ENCODE peak calls at places on chromosome 5, in seven cellular contexts. One of them, this sample, is unnamed.

GRCh38 chr5:95901676-95902646 is 59.7 kb downstream of the ELL2 start:
- DNase-seq in lower lobe of right lung: no peak
- DNase-seq in IMR-90: peak
- DNase-seq in aorta: no peak
- DNase-seq in H9: no peak
- DNase-seq in upper lobe of right lung: no peak
- DNase-seq in CD4-positive, alpha-beta T cell: no peak
- DNase-seq in this sample: no peak

GRCh38 chr5:77725646-77726045 is 50.5 kb downstream of the TBCA start:
- DNase-seq in CD4-positive, alpha-beta T cell: no peak
- DNase-seq in upper lobe of right lung: no peak
- DNase-seq in H9: no peak
- DNase-seq in lower lobe of right lung: no peak
- DNase-seq in aorta: no peak
- DNase-seq in IMR-90: peak
- DNase-seq in this sample: no peak

GRCh38 chr5:80246995-80247729 is 8.7 kb downstream of the SERINC5 start:
- DNase-seq in lower lobe of right lung: peak
- DNase-seq in H9: peak
- DNase-seq in upper lobe of right lung: no peak
- DNase-seq in aorta: peak
- DNase-seq in CD4-positive, alpha-beta T cell: peak
- DNase-seq in IMR-90: peak
- DNase-seq in this sample: no peak

GRCh38 chr5:173720341-173721258 is 104.2 kb upstream of the BOD1 start:
- DNase-seq in upper lobe of right lung: no peak
- DNase-seq in IMR-90: no peak
- DNase-seq in lower lobe of right lung: no peak
- DNase-seq in H9: no peak
- DNase-seq in aorta: peak
- DNase-seq in CD4-positive, alpha-beta T cell: no peak
- DNase-seq in this sample: no peak

GRCh38 chr5:31346896-31347557 is 153.5 kb downstream of the CDH6 start:
- DNase-seq in IMR-90: peak
- DNase-seq in CD4-positive, alpha-beta T cell: no peak
- DNase-seq in upper lobe of right lung: no peak
- DNase-seq in H9: no peak
- DNase-seq in lower lobe of right lung: no peak
- DNase-seq in aorta: no peak
- DNase-seq in this sample: no peak

GRCh38 chr5:55176176-55176818 is 3.3 kb upstream of the CDC20B start:
- DNase-seq in upper lobe of right lung: no peak
- DNase-seq in lower lobe of right lung: peak
- DNase-seq in aorta: peak
- DNase-seq in H9: peak
- DNase-seq in CD4-positive, alpha-beta T cell: peak
- DNase-seq in IMR-90: no peak
- DNase-seq in this sample: no peak

GRCh38 chr5:102798103-102798502 is 43.0 kb downstream of the PAM start:
- DNase-seq in IMR-90: no peak
- DNase-seq in aorta: no peak
- DNase-seq in lower lobe of right lung: no peak
- DNase-seq in H9: no peak
- DNase-seq in upper lobe of right lung: no peak
- DNase-seq in CD4-positive, alpha-beta T cell: no peak
- DNase-seq in this sample: no peak

GRCh38 chr5:58394326-58394725 is 65.6 kb downstream of the PLK2 start:
- DNase-seq in lower lobe of right lung: no peak
- DNase-seq in upper lobe of right lung: no peak
- DNase-seq in CD4-positive, alpha-beta T cell: no peak
- DNase-seq in aorta: no peak
- DNase-seq in IMR-90: no peak
- DNase-seq in H9: no peak
- DNase-seq in this sample: no peak

GRCh38 chr5:36790847-36791246 is 85.7 kb upstream of the NIPBL start:
- DNase-seq in lower lobe of right lung: no peak
- DNase-seq in IMR-90: peak
- DNase-seq in upper lobe of right lung: no peak
- DNase-seq in H9: no peak
- DNase-seq in CD4-positive, alpha-beta T cell: no peak
- DNase-seq in aorta: no peak
- DNase-seq in this sample: no peak

GRCh38 chr5:168244838-168245555 is 46.4 kb upstream of the WWC1 start:
- DNase-seq in IMR-90: no peak
- DNase-seq in CD4-positive, alpha-beta T cell: no peak
- DNase-seq in aorta: no peak
- DNase-seq in upper lobe of right lung: no peak
- DNase-seq in lower lobe of right lung: no peak
- DNase-seq in H9: no peak
- DNase-seq in this sample: no peak

GRCh38 chr5:91031396-91031741 is 351.7 kb downstream of the ARRDC3 start:
- DNase-seq in lower lobe of right lung: no peak
- DNase-seq in upper lobe of right lung: no peak
- DNase-seq in aorta: no peak
- DNase-seq in IMR-90: no peak
- DNase-seq in H9: no peak
- DNase-seq in CD4-positive, alpha-beta T cell: no peak
- DNase-seq in this sample: no peak

GRCh38 chr5:172283862-172284274 is 304 bp upstream of the UBTD2 start:
- DNase-seq in CD4-positive, alpha-beta T cell: peak
- DNase-seq in lower lobe of right lung: peak
- DNase-seq in aorta: peak
- DNase-seq in upper lobe of right lung: peak
- DNase-seq in H9: peak
- DNase-seq in IMR-90: peak
- DNase-seq in this sample: peak

GRCh38 chr5:21823588-21823987 is 1029.6 kb downstream of the CDH12 start:
- DNase-seq in CD4-positive, alpha-beta T cell: no peak
- DNase-seq in H9: no peak
- DNase-seq in upper lobe of right lung: no peak
- DNase-seq in IMR-90: peak
- DNase-seq in lower lobe of right lung: no peak
- DNase-seq in aorta: no peak
- DNase-seq in this sample: no peak

GRCh38 chr5:169161022-169161680 is 139.8 kb downstream of the SLIT3 start:
- DNase-seq in CD4-positive, alpha-beta T cell: no peak
- DNase-seq in IMR-90: peak
- DNase-seq in lower lobe of right lung: no peak
- DNase-seq in upper lobe of right lung: no peak
- DNase-seq in H9: peak
- DNase-seq in aorta: peak
- DNase-seq in this sample: no peak

GRCh38 chr5:172380992-172381643 is 73.2 kb downstream of the SH3PXD2B start:
- DNase-seq in lower lobe of right lung: peak
- DNase-seq in CD4-positive, alpha-beta T cell: no peak
- DNase-seq in aorta: peak
- DNase-seq in upper lobe of right lung: peak
- DNase-seq in IMR-90: peak
- DNase-seq in H9: no peak
- DNase-seq in this sample: peak

GRCh38 chr5:61450880-61451279 is 118.8 kb downstream of the ZSWIM6 start:
- DNase-seq in lower lobe of right lung: no peak
- DNase-seq in upper lobe of right lung: no peak
- DNase-seq in aorta: no peak
- DNase-seq in CD4-positive, alpha-beta T cell: no peak
- DNase-seq in H9: no peak
- DNase-seq in IMR-90: peak
- DNase-seq in this sample: no peak

GRCh38 chr5:140020601-140021177 is 22.4 kb downstream of the NRG2 start:
- DNase-seq in upper lobe of right lung: no peak
- DNase-seq in IMR-90: no peak
- DNase-seq in H9: no peak
- DNase-seq in lower lobe of right lung: no peak
- DNase-seq in CD4-positive, alpha-beta T cell: no peak
- DNase-seq in aorta: no peak
- DNase-seq in this sample: no peak
- H3K27ac ChIP-seq in upper lobe of right lung: no peak
- H3K27ac ChIP-seq in IMR-90: no peak
- H3K27ac ChIP-seq in H9: no peak
- H3K27ac ChIP-seq in lower lobe of right lung: no peak
- H3K27ac ChIP-seq in CD4-positive, alpha-beta T cell: no peak
- H3K27ac ChIP-seq in aorta: no peak
- H3K27ac ChIP-seq in this sample: no peak

DNA sequence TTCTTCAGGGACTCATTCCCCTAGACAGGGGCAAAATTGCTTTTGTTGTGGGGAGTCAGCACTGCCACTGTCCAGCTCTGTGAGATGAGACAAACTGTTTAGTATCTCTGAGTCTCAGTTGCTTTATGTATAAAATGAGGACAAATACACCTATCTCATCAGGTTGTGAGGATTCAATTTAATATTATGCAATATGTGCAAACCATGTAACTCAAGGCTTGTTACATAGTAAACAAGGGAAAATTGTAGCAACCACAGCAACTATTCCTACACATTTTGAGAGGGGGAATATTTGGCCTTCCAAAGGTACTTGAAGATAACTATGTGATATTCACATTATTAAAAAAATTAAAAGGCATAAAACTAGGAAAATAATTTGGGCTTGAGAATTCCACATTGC is 411.9 kb upstream of the SLC30A5 start:
- DNase-seq in lower lobe of right lung: no peak
- DNase-seq in IMR-90: no peak
- DNase-seq in H9: no peak
- DNase-seq in upper lobe of right lung: no peak
- DNase-seq in aorta: no peak
- DNase-seq in CD4-positive, alpha-beta T cell: no peak
- DNase-seq in this sample: no peak
- H3K27ac ChIP-seq in lower lobe of right lung: no peak
- H3K27ac ChIP-seq in IMR-90: no peak
- H3K27ac ChIP-seq in H9: no peak
- H3K27ac ChIP-seq in upper lobe of right lung: no peak
- H3K27ac ChIP-seq in aorta: no peak
- H3K27ac ChIP-seq in CD4-positive, alpha-beta T cell: no peak
- H3K27ac ChIP-seq in this sample: no peak

DNA sequence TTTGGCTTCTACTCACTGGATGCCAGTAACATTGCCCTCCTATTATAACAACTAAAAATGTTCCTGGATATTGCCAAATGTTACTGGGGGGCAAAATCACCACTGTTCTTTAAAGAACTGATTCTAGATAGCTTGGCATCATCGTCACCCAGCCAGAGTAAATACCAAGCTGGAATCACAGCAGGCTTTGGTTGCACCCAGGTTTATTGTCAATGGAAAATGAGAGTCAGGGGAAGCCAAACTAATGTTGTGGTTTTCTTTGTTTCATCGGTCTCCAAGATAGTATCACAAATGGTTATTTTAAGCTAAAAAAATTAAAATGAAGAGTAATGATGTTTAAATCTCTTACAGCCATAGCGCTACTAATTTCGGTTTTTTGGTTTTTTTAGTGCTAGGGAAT is 558.2 kb downstream of the EBF1 start:
- DNase-seq in IMR-90: no peak
- DNase-seq in upper lobe of right lung: no peak
- DNase-seq in lower lobe of right lung: no peak
- DNase-seq in aorta: no peak
- DNase-seq in H9: no peak
- DNase-seq in CD4-positive, alpha-beta T cell: no peak
- DNase-seq in this sample: no peak
- H3K27ac ChIP-seq in IMR-90: no peak
- H3K27ac ChIP-seq in upper lobe of right lung: no peak
- H3K27ac ChIP-seq in lower lobe of right lung: no peak
- H3K27ac ChIP-seq in aorta: no peak
- H3K27ac ChIP-seq in H9: no peak
- H3K27ac ChIP-seq in CD4-positive, alpha-beta T cell: no peak
- H3K27ac ChIP-seq in this sample: no peak

GRCh38 chr5:170292509-170292908 is 5.1 kb downstream of the LCP2 start:
- DNase-seq in H9: no peak
- DNase-seq in IMR-90: no peak
- DNase-seq in upper lobe of right lung: no peak
- DNase-seq in CD4-positive, alpha-beta T cell: no peak
- DNase-seq in aorta: no peak
- DNase-seq in lower lobe of right lung: no peak
- DNase-seq in this sample: no peak

GRCh38 chr5:170293273-170293672 is 4.3 kb downstream of the LCP2 start:
- DNase-seq in CD4-positive, alpha-beta T cell: peak
- DNase-seq in upper lobe of right lung: peak
- DNase-seq in aorta: no peak
- DNase-seq in lower lobe of right lung: peak
- DNase-seq in H9: peak
- DNase-seq in IMR-90: no peak
- DNase-seq in this sample: no peak

GRCh38 chr5:170287532-170287931 is 10.0 kb downstream of the LCP2 start:
- DNase-seq in upper lobe of right lung: no peak
- DNase-seq in H9: no peak
- DNase-seq in CD4-positive, alpha-beta T cell: no peak
- DNase-seq in IMR-90: no peak
- DNase-seq in lower lobe of right lung: no peak
- DNase-seq in aorta: no peak
- DNase-seq in this sample: no peak

GRCh38 chr5:170289749-170290148 is 7.8 kb downstream of the LCP2 start:
- DNase-seq in H9: no peak
- DNase-seq in CD4-positive, alpha-beta T cell: no peak
- DNase-seq in upper lobe of right lung: no peak
- DNase-seq in IMR-90: no peak
- DNase-seq in lower lobe of right lung: no peak
- DNase-seq in aorta: no peak
- DNase-seq in this sample: no peak

GRCh38 chr5:170291324-170291847 is 6.2 kb downstream of the LCP2 start:
- DNase-seq in aorta: no peak
- DNase-seq in H9: no peak
- DNase-seq in IMR-90: no peak
- DNase-seq in CD4-positive, alpha-beta T cell: peak
- DNase-seq in upper lobe of right lung: no peak
- DNase-seq in lower lobe of right lung: no peak
- DNase-seq in this sample: no peak
- H3K27ac ChIP-seq in aorta: no peak
- H3K27ac ChIP-seq in H9: no peak
- H3K27ac ChIP-seq in IMR-90: no peak
- H3K27ac ChIP-seq in CD4-positive, alpha-beta T cell: peak
- H3K27ac ChIP-seq in upper lobe of right lung: no peak
- H3K27ac ChIP-seq in lower lobe of right lung: peak
- H3K27ac ChIP-seq in this sample: no peak

GRCh38 chr5:132427285-132428146 is 58.0 kb downstream of the SLC22A5 start:
- DNase-seq in H9: no peak
- DNase-seq in IMR-90: no peak
- DNase-seq in upper lobe of right lung: peak
- DNase-seq in lower lobe of right lung: peak
- DNase-seq in CD4-positive, alpha-beta T cell: peak
- DNase-seq in aorta: no peak
- DNase-seq in this sample: no peak
- H3K27ac ChIP-seq in H9: no peak
- H3K27ac ChIP-seq in IMR-90: peak
- H3K27ac ChIP-seq in upper lobe of right lung: peak
- H3K27ac ChIP-seq in lower lobe of right lung: peak
- H3K27ac ChIP-seq in CD4-positive, alpha-beta T cell: peak
- H3K27ac ChIP-seq in aorta: no peak
- H3K27ac ChIP-seq in this sample: peak

GRCh38 chr5:178859625-178860521 is at the start of gene ZNF354B:
- DNase-seq in upper lobe of right lung: peak
- DNase-seq in IMR-90: peak
- DNase-seq in aorta: peak
- DNase-seq in lower lobe of right lung: peak
- DNase-seq in CD4-positive, alpha-beta T cell: peak
- DNase-seq in H9: peak
- DNase-seq in this sample: peak
- H3K27ac ChIP-seq in upper lobe of right lung: peak
- H3K27ac ChIP-seq in IMR-90: peak
- H3K27ac ChIP-seq in aorta: no peak
- H3K27ac ChIP-seq in lower lobe of right lung: peak
- H3K27ac ChIP-seq in CD4-positive, alpha-beta T cell: peak
- H3K27ac ChIP-seq in H9: no peak
- H3K27ac ChIP-seq in this sample: peak